ENCODE peak calls at places on chromosomes 12 and 14, in six cellular contexts. W, F, O, K, I and U are unnamed samples. For H3K4me1, the result is how much of the 10 kb centered on the place peaks cover.

GRCh38 chr14:33331176-33331949 is 392.7 kb downstream of the NPAS3 start:
- DNase-seq in K (no peak), I (no peak), W (no peak), F (no peak), O (no peak), U (no peak)

GRCh38 chr12:132771126-132771838 is 9.7 kb upstream of the ANKLE2 start:
- DNase-seq in O (peak), F (no peak), K (no peak), I (no peak), W (no peak), U (no peak)

GRCh38 chr14:39880106-39880695 is 448.0 kb upstream of the FBXO33 start:
- DNase-seq in O (no peak), W (no peak), I (no peak), F (no peak), K (no peak), U (no peak)

GRCh38 chr14:53890611-53891091 is 66.0 kb downstream of the BMP4 start:
- DNase-seq in I (no peak), K (no peak), O (peak), F (no peak), W (no peak), U (no peak)

GRCh38 chr14:64123241-64123956 is 170.8 kb downstream of the ESR2 start:
- DNase-seq in F (no peak), I (no peak), W (no peak), O (no peak), K (no peak), U (no peak)

GRCh38 chr14:80315681-80316080 is 104.4 kb upstream of the DIO2 start:
- DNase-seq in O (peak), I (no peak), W (no peak), F (no peak), K (no peak), U (no peak)

GRCh38 chr14:105072892-105073719 is 7.9 kb upstream of the GPR132 start:
- DNase-seq in F (no peak), I (no peak), O (no peak), W (no peak), K (no peak), U (no peak)

GRCh38 chr12:56522486-56523193 is 1.0 kb downstream of the RBMS2 start:
- DNase-seq in F (no peak), W (no peak), O (peak), I (no peak), K (no peak), U (no peak)

GRCh38 chr12:21559855-21560569 is 33.9 kb downstream of the SPX start:
- DNase-seq in K (no peak), W (no peak), O (peak), I (no peak), F (no peak), U (no peak)

GRCh38 chr14:101520621-101521305 is 40.5 kb upstream of the DIO3 start:
- DNase-seq in W (peak), I (no peak), K (peak), F (peak), O (no peak), U (peak)

GRCh38 chr12:109824731-109825130 is 8.5 kb downstream of the TRPV4 start:
- DNase-seq in F (no peak), K (no peak), O (no peak), W (no peak), I (no peak), U (no peak)

GRCh38 chr12:32257695-32258496 is 141.5 kb upstream of the FGD4 start:
- DNase-seq in F (no peak), O (no peak), I (no peak), W (no peak), K (no peak), U (no peak)

GRCh38 chr12:124442772-124443445 is 124.5 kb downstream of the NCOR2 start:
- DNase-seq in O (no peak), F (peak), K (no peak), I (no peak), W (no peak), U (no peak)

GRCh38 chr12:6792522-6793201 is 3.3 kb downstream of the CD4 start:
- DNase-seq in I (no peak), W (no peak), F (no peak), O (peak), K (no peak), U (no peak)

GRCh38 chr12:123242083-123242904 is 9.1 kb downstream of the MTRFR start:
- DNase-seq in W (no peak), I (no peak), O (peak), F (no peak), K (no peak), U (no peak)

GRCh38 chr14:100410056-100410565 is 87.0 kb downstream of the SLC25A47 start:
- DNase-seq in I (no peak), K (no peak), W (no peak), F (no peak), O (peak), U (no peak)

GRCh38 chr14:32507029-32507984 is 178.2 kb downstream of the AKAP6 start:
- DNase-seq in K (no peak), I (no peak), O (peak), W (no peak), F (no peak), U (no peak)

GRCh38 chr12:27185234-27186045 is 58.6 kb upstream of the STK38L start:
- DNase-seq in F (no peak), O (peak), I (no peak), W (no peak), K (no peak), U (no peak)

GRCh38 chr14:105299654-105300541 is 903 bp downstream of the BRF1 start:
- DNase-seq in K (no peak), F (no peak), I (no peak), W (peak), O (no peak), U (no peak)

GRCh38 chr12:31117203-31118011 is 43.7 kb downstream of the DDX11 start:
- DNase-seq in W (peak), O (peak), F (peak), K (no peak), I (no peak), U (peak)

GRCh38 chr12:66288121-66288520 is 14.2 kb upstream of the HELB start:
- DNase-seq in I (no peak), F (no peak), O (no peak), W (no peak), K (no peak), U (no peak)

GRCh38 chr14:93974299-93974698 is 2.1 kb downstream of the ASB2 start:
- DNase-seq in W (no peak), K (no peak), O (no peak), F (no peak), I (no peak), U (no peak)

GRCh38 chr12:6396031-6396430 is 12.1 kb downstream of the LTBR start:
- DNase-seq in O (peak), K (no peak), F (no peak), I (no peak), W (no peak), U (no peak)

GRCh38 chr14:85248881-85249635 is 280.9 kb upstream of the FLRT2 start:
- DNase-seq in W (peak), I (no peak), F (no peak), O (peak), K (no peak), U (no peak)

GRCh38 chr12:47188576-47189441 is 109.0 kb upstream of the AMIGO2 start:
- DNase-seq in K (no peak), I (no peak), F (peak), W (peak), O (peak), U (peak)

GRCh38 chr14:50964683-50965390 is 20.6 kb upstream of the PYGL start:
- DNase-seq in W (peak), F (peak), O (peak), I (no peak), K (no peak), U (peak)

GRCh38 chr12:10365716-10366433 is 24.0 kb downstream of the KLRK1 start:
- DNase-seq in F (no peak), W (no peak), I (no peak), K (no peak), O (peak), U (no peak)

GRCh38 chr12:4781212-4781611 is 61.0 kb downstream of the GALNT8 start:
- DNase-seq in F (no peak), I (no peak), W (no peak), K (no peak), O (no peak), U (no peak)

GRCh38 chr12:60522684-60523083 is 926.9 kb downstream of the SLC16A7 start:
- DNase-seq in I (no peak), F (no peak), O (no peak), K (no peak), W (no peak), U (no peak)

GRCh38 chr14:94390372-94391086 is 2.1 kb upstream of the SERPINA1 start:
- DNase-seq in W (no peak), K (no peak), O (no peak), F (no peak), I (no peak), U (no peak)

GRCh38 chr12:107242189-107242588 is 148.8 kb upstream of the CRY1 start:
- DNase-seq in I (no peak), O (peak), K (no peak), F (no peak), W (no peak), U (no peak)

GRCh38 chr14:69763761-69764510 is 3.0 kb upstream of the SRSF5 start:
- DNase-seq in F (no peak), I (no peak), O (peak), K (no peak), W (no peak), U (no peak)

GRCh38 chr12:25071366-25071765 is 122.5 kb upstream of the BCAT1 start:
- DNase-seq in K (no peak), F (no peak), O (no peak), I (no peak), W (no peak), U (no peak)

GRCh38 chr14:89409961-89410360 is 7.1 kb downstream of the FOXN3 start:
- DNase-seq in F (no peak), O (no peak), W (no peak), K (no peak), I (no peak), U (no peak)
- H3K4me1 ChIP-seq in F (under half), O (under half), W (under half), K (half or more), I (half or more), U (under half)

DNA sequence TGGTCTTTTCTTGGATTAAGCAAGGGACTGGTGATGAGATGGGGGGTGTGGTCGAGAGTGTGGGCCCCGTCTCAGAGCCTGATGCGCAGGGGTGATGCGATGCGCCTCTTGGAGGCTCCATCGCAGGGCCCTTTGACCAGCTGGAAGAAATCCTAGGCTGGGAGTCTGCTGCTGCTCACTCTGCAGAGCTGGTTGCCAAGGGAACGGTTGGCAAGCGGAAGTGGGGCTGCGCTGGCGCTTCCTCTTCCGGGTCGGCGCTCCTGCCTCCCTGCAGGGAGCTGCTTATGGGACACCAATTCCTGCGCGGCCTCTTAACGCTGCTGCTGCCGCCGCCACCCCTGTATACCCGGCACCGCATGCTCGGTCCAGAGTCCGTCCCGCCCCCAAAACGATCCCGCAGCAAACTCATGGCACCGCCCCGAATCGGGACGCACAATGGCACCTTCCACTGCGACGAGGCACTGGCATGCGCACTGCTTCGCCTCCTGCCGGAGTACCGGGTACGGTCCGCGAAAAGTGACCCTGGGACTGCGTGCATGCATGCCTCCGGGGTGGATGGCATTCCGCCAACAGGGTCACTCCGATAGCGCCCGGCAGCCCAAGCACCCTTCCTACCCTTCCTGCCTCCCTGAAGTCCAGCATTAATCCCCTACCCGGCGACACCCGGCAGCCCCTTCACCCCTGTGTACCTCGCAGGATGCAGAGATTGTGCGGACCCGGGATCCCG is at the start of gene MYG1:
- DNase-seq in O (peak), K (no peak), W (peak), I (peak), F (peak), U (peak)
- TF ChIP-seq POLR2A in O (peak), K (no peak), W (no peak), I (peak), F (no peak), U (no peak)

DNA sequence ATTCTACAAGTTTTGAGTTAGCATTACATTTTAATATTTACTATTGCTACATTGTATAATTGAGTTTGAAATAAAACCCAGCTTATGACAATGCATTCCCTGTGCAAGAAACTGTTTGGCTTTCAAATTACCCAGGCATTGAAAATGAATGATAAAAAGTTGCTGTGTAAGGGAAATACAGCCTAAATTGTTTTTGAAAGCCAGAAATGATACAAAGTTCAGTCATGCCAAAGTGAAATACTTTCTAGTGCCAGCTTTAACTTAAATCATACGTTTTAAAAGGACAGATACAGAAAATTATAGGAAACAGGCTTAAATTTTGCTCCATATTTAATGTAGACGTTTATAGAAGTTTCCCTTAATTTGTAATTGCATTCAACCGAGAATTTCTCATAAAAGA is 2.8 kb downstream of the MGAT2 start:
- DNase-seq in K (no peak), F (no peak), O (no peak), I (no peak), W (no peak), U (no peak)
- H3K4me1 ChIP-seq in K (under half), F (under half), O (under half), I (half or more), W (under half), U (under half)

GRCh38 chr12:57888407-57889157 is 42.1 kb upstream of the CTDSP2 start:
- DNase-seq in K (no peak), W (peak), I (no peak), F (peak), O (peak), U (no peak)
- TF ChIP-seq POLR2A in K (no peak), W (no peak), I (peak), F (no peak), O (peak), U (no peak)